ENCODE peak calls at places on chromosomes 2 and 18, in ten cellular contexts. One of them, this sample, is unnamed.

GRCh38 chr2:188293601-188294482 is 2.2 kb downstream of the GULP1 start:
- DNase-seq in AG04450: no peak
- DNase-seq in adrenal gland: peak
- DNase-seq in thoracic aorta: no peak
- DNase-seq in fibroblast of pulmonary artery: peak
- DNase-seq in spleen: no peak
- DNase-seq in GM12865: no peak
- DNase-seq in GM06990: no peak
- DNase-seq in foreskin fibroblast: peak
- DNase-seq in tibial nerve: peak
- DNase-seq in this sample: peak

GRCh38 chr2:171706152-171706803 is 19.0 kb downstream of the DYNC1I2 start:
- DNase-seq in AG04450: no peak
- DNase-seq in adrenal gland: no peak
- DNase-seq in thoracic aorta: no peak
- DNase-seq in fibroblast of pulmonary artery: peak
- DNase-seq in spleen: no peak
- DNase-seq in GM12865: peak
- DNase-seq in GM06990: no peak
- DNase-seq in foreskin fibroblast: peak
- DNase-seq in tibial nerve: no peak
- DNase-seq in this sample: no peak

GRCh38 chr2:97935719-97936161 is 60.0 kb downstream of the TMEM131 start:
- DNase-seq in AG04450: peak
- DNase-seq in adrenal gland: no peak
- DNase-seq in thoracic aorta: no peak
- DNase-seq in fibroblast of pulmonary artery: peak
- DNase-seq in spleen: no peak
- DNase-seq in GM12865: no peak
- DNase-seq in GM06990: no peak
- DNase-seq in foreskin fibroblast: peak
- DNase-seq in tibial nerve: no peak
- DNase-seq in this sample: no peak

GRCh38 chr18:49892148-49892924 is 79.0 kb upstream of the ACAA2 start:
- DNase-seq in AG04450: no peak
- DNase-seq in adrenal gland: no peak
- DNase-seq in thoracic aorta: no peak
- DNase-seq in fibroblast of pulmonary artery: peak
- DNase-seq in spleen: no peak
- DNase-seq in GM12865: no peak
- DNase-seq in GM06990: no peak
- DNase-seq in foreskin fibroblast: peak
- DNase-seq in tibial nerve: no peak
- DNase-seq in this sample: no peak

GRCh38 chr2:27730980-27731691 is 40.4 kb upstream of the MRPL33 start:
- DNase-seq in AG04450: no peak
- DNase-seq in adrenal gland: no peak
- DNase-seq in thoracic aorta: no peak
- DNase-seq in fibroblast of pulmonary artery: no peak
- DNase-seq in spleen: no peak
- DNase-seq in GM12865: no peak
- DNase-seq in GM06990: no peak
- DNase-seq in foreskin fibroblast: no peak
- DNase-seq in tibial nerve: no peak
- DNase-seq in this sample: peak

GRCh38 chr2:220163486-220163885 is 536.1 kb downstream of the SLC4A3 start:
- DNase-seq in AG04450: no peak
- DNase-seq in adrenal gland: no peak
- DNase-seq in thoracic aorta: no peak
- DNase-seq in fibroblast of pulmonary artery: no peak
- DNase-seq in spleen: no peak
- DNase-seq in GM12865: no peak
- DNase-seq in GM06990: no peak
- DNase-seq in foreskin fibroblast: peak
- DNase-seq in tibial nerve: no peak
- DNase-seq in this sample: no peak

GRCh38 chr2:233240897-233241296 is 10.6 kb upstream of the ATG16L1 start:
- DNase-seq in AG04450: no peak
- DNase-seq in adrenal gland: no peak
- DNase-seq in thoracic aorta: no peak
- DNase-seq in fibroblast of pulmonary artery: no peak
- DNase-seq in spleen: no peak
- DNase-seq in GM12865: peak
- DNase-seq in GM06990: peak
- DNase-seq in foreskin fibroblast: no peak
- DNase-seq in tibial nerve: no peak
- DNase-seq in this sample: no peak

GRCh38 chr2:160402997-160403979 is 90.3 kb downstream of the RBMS1 start:
- DNase-seq in AG04450: no peak
- DNase-seq in adrenal gland: no peak
- DNase-seq in thoracic aorta: no peak
- DNase-seq in fibroblast of pulmonary artery: no peak
- DNase-seq in spleen: no peak
- DNase-seq in GM12865: no peak
- DNase-seq in GM06990: no peak
- DNase-seq in foreskin fibroblast: peak
- DNase-seq in tibial nerve: no peak
- DNase-seq in this sample: no peak

GRCh38 chr2:191942114-191943103 is 95.5 kb upstream of the CAVIN2 start:
- DNase-seq in AG04450: peak
- DNase-seq in adrenal gland: no peak
- DNase-seq in thoracic aorta: no peak
- DNase-seq in fibroblast of pulmonary artery: no peak
- DNase-seq in spleen: no peak
- DNase-seq in GM12865: no peak
- DNase-seq in GM06990: no peak
- DNase-seq in foreskin fibroblast: peak
- DNase-seq in tibial nerve: no peak
- DNase-seq in this sample: no peak

GRCh38 chr2:124580263-124580662 is 555.2 kb downstream of the CNTNAP5 start:
- DNase-seq in AG04450: no peak
- DNase-seq in adrenal gland: no peak
- DNase-seq in thoracic aorta: no peak
- DNase-seq in fibroblast of pulmonary artery: no peak
- DNase-seq in spleen: no peak
- DNase-seq in GM12865: no peak
- DNase-seq in GM06990: no peak
- DNase-seq in foreskin fibroblast: no peak
- DNase-seq in tibial nerve: no peak
- DNase-seq in this sample: no peak

GRCh38 chr2:112493048-112493447 is 11.1 kb downstream of the TTL start:
- DNase-seq in AG04450: no peak
- DNase-seq in adrenal gland: no peak
- DNase-seq in thoracic aorta: no peak
- DNase-seq in fibroblast of pulmonary artery: peak
- DNase-seq in spleen: no peak
- DNase-seq in GM12865: no peak
- DNase-seq in GM06990: no peak
- DNase-seq in foreskin fibroblast: peak
- DNase-seq in tibial nerve: no peak
- DNase-seq in this sample: no peak

GRCh38 chr2:99975386-99975785 is 167.0 kb downstream of the AFF3 start:
- DNase-seq in AG04450: peak
- DNase-seq in adrenal gland: no peak
- DNase-seq in thoracic aorta: no peak
- DNase-seq in fibroblast of pulmonary artery: peak
- DNase-seq in spleen: no peak
- DNase-seq in GM12865: no peak
- DNase-seq in GM06990: no peak
- DNase-seq in foreskin fibroblast: peak
- DNase-seq in tibial nerve: no peak
- DNase-seq in this sample: no peak

GRCh38 chr2:54722641-54723299 is 692 bp upstream of the EML6 start:
- DNase-seq in AG04450: no peak
- DNase-seq in adrenal gland: no peak
- DNase-seq in thoracic aorta: no peak
- DNase-seq in fibroblast of pulmonary artery: peak
- DNase-seq in spleen: no peak
- DNase-seq in GM12865: peak
- DNase-seq in GM06990: no peak
- DNase-seq in foreskin fibroblast: peak
- DNase-seq in tibial nerve: no peak
- DNase-seq in this sample: no peak

GRCh38 chr18:78787751-78788150 is 191.9 kb upstream of the SALL3 start:
- DNase-seq in AG04450: no peak
- DNase-seq in adrenal gland: no peak
- DNase-seq in thoracic aorta: no peak
- DNase-seq in fibroblast of pulmonary artery: no peak
- DNase-seq in spleen: peak
- DNase-seq in GM12865: no peak
- DNase-seq in GM06990: no peak
- DNase-seq in foreskin fibroblast: no peak
- DNase-seq in tibial nerve: no peak
- DNase-seq in this sample: no peak

GRCh38 chr2:164873096-164873670 is 31.6 kb upstream of the COBLL1 start:
- DNase-seq in AG04450: no peak
- DNase-seq in adrenal gland: no peak
- DNase-seq in thoracic aorta: no peak
- DNase-seq in fibroblast of pulmonary artery: no peak
- DNase-seq in spleen: no peak
- DNase-seq in GM12865: no peak
- DNase-seq in GM06990: no peak
- DNase-seq in foreskin fibroblast: no peak
- DNase-seq in tibial nerve: no peak
- DNase-seq in this sample: no peak

GRCh38 chr2:67479256-67479655 is 82.1 kb downstream of the ETAA1 start:
- DNase-seq in AG04450: no peak
- DNase-seq in adrenal gland: no peak
- DNase-seq in thoracic aorta: no peak
- DNase-seq in fibroblast of pulmonary artery: peak
- DNase-seq in spleen: no peak
- DNase-seq in GM12865: no peak
- DNase-seq in GM06990: no peak
- DNase-seq in foreskin fibroblast: no peak
- DNase-seq in tibial nerve: no peak
- DNase-seq in this sample: no peak

GRCh38 chr2:67471681-67472080 is 74.5 kb downstream of the ETAA1 start:
- DNase-seq in AG04450: no peak
- DNase-seq in adrenal gland: no peak
- DNase-seq in thoracic aorta: no peak
- DNase-seq in fibroblast of pulmonary artery: no peak
- DNase-seq in spleen: no peak
- DNase-seq in GM12865: no peak
- DNase-seq in GM06990: no peak
- DNase-seq in foreskin fibroblast: no peak
- DNase-seq in tibial nerve: no peak
- DNase-seq in this sample: no peak

GRCh38 chr2:67476808-67477790 is 80.0 kb downstream of the ETAA1 start:
- DNase-seq in AG04450: no peak
- DNase-seq in adrenal gland: peak
- DNase-seq in thoracic aorta: no peak
- DNase-seq in fibroblast of pulmonary artery: peak
- DNase-seq in spleen: no peak
- DNase-seq in GM12865: peak
- DNase-seq in GM06990: no peak
- DNase-seq in foreskin fibroblast: peak
- DNase-seq in tibial nerve: no peak
- DNase-seq in this sample: no peak
- TF ChIP-seq CTCF in AG04450: peak
- TF ChIP-seq CTCF in adrenal gland: peak
- TF ChIP-seq CTCF in thoracic aorta: no peak
- TF ChIP-seq CTCF in fibroblast of pulmonary artery: peak
- TF ChIP-seq CTCF in spleen: no peak
- TF ChIP-seq CTCF in GM12865: peak
- TF ChIP-seq CTCF in GM06990: peak
- TF ChIP-seq CTCF in foreskin fibroblast: peak
- TF ChIP-seq CTCF in tibial nerve: peak
- TF ChIP-seq CTCF in this sample: no peak

GRCh38 chr2:235666240-235666781 is 172.5 kb downstream of the AGAP1 start:
- DNase-seq in AG04450: peak
- DNase-seq in adrenal gland: peak
- DNase-seq in thoracic aorta: no peak
- DNase-seq in fibroblast of pulmonary artery: peak
- DNase-seq in spleen: no peak
- DNase-seq in GM12865: peak
- DNase-seq in GM06990: no peak
- DNase-seq in foreskin fibroblast: peak
- DNase-seq in tibial nerve: peak
- DNase-seq in this sample: no peak

GRCh38 chr2:235668782-235669181 is 174.9 kb downstream of the AGAP1 start:
- DNase-seq in AG04450: no peak
- DNase-seq in adrenal gland: no peak
- DNase-seq in thoracic aorta: no peak
- DNase-seq in fibroblast of pulmonary artery: no peak
- DNase-seq in spleen: no peak
- DNase-seq in GM12865: no peak
- DNase-seq in GM06990: no peak
- DNase-seq in foreskin fibroblast: no peak
- DNase-seq in tibial nerve: no peak
- DNase-seq in this sample: peak

GRCh38 chr2:235669269-235669831 is 175.5 kb downstream of the AGAP1 start:
- DNase-seq in AG04450: no peak
- DNase-seq in adrenal gland: peak
- DNase-seq in thoracic aorta: no peak
- DNase-seq in fibroblast of pulmonary artery: peak
- DNase-seq in spleen: no peak
- DNase-seq in GM12865: peak
- DNase-seq in GM06990: peak
- DNase-seq in foreskin fibroblast: peak
- DNase-seq in tibial nerve: peak
- DNase-seq in this sample: no peak

GRCh38 chr2:235663877-235664276 is 170.0 kb downstream of the AGAP1 start:
- DNase-seq in AG04450: no peak
- DNase-seq in adrenal gland: no peak
- DNase-seq in thoracic aorta: no peak
- DNase-seq in fibroblast of pulmonary artery: no peak
- DNase-seq in spleen: no peak
- DNase-seq in GM12865: no peak
- DNase-seq in GM06990: no peak
- DNase-seq in foreskin fibroblast: no peak
- DNase-seq in tibial nerve: no peak
- DNase-seq in this sample: no peak

GRCh38 chr2:235665656-235666239 is 171.9 kb downstream of the AGAP1 start:
- DNase-seq in AG04450: no peak
- DNase-seq in adrenal gland: peak
- DNase-seq in thoracic aorta: no peak
- DNase-seq in fibroblast of pulmonary artery: no peak
- DNase-seq in spleen: no peak
- DNase-seq in GM12865: no peak
- DNase-seq in GM06990: no peak
- DNase-seq in foreskin fibroblast: peak
- DNase-seq in tibial nerve: no peak
- DNase-seq in this sample: peak
- H3K4me3 ChIP-seq in AG04450: peak
- H3K4me3 ChIP-seq in adrenal gland: no peak
- H3K4me3 ChIP-seq in thoracic aorta: peak
- H3K4me3 ChIP-seq in fibroblast of pulmonary artery: peak
- H3K4me3 ChIP-seq in spleen: peak
- H3K4me3 ChIP-seq in GM12865: no peak
- H3K4me3 ChIP-seq in GM06990: no peak
- H3K4me3 ChIP-seq in foreskin fibroblast: peak
- H3K4me3 ChIP-seq in tibial nerve: peak
- H3K4me3 ChIP-seq in this sample: no peak

GRCh38 chr2:47805850-47806249 is 22.9 kb downstream of the MSH6 start:
- DNase-seq in AG04450: no peak
- DNase-seq in adrenal gland: no peak
- DNase-seq in thoracic aorta: no peak
- DNase-seq in fibroblast of pulmonary artery: no peak
- DNase-seq in spleen: no peak
- DNase-seq in GM12865: no peak
- DNase-seq in GM06990: no peak
- DNase-seq in foreskin fibroblast: no peak
- DNase-seq in tibial nerve: no peak
- DNase-seq in this sample: no peak
- TF ChIP-seq CTCF in AG04450: no peak
- TF ChIP-seq CTCF in adrenal gland: no peak
- TF ChIP-seq CTCF in thoracic aorta: no peak
- TF ChIP-seq CTCF in fibroblast of pulmonary artery: no peak
- TF ChIP-seq CTCF in spleen: no peak
- TF ChIP-seq CTCF in GM12865: no peak
- TF ChIP-seq CTCF in GM06990: no peak
- TF ChIP-seq CTCF in foreskin fibroblast: no peak
- TF ChIP-seq CTCF in tibial nerve: no peak
- TF ChIP-seq CTCF in this sample: no peak

GRCh38 chr2:161417428-161418274 is 1.6 kb downstream of the TBR1 start:
- DNase-seq in AG04450: no peak
- DNase-seq in adrenal gland: no peak
- DNase-seq in thoracic aorta: no peak
- DNase-seq in fibroblast of pulmonary artery: no peak
- DNase-seq in spleen: no peak
- DNase-seq in GM12865: no peak
- DNase-seq in GM06990: no peak
- DNase-seq in foreskin fibroblast: no peak
- DNase-seq in tibial nerve: no peak
- DNase-seq in this sample: no peak
- H3K4me3 ChIP-seq in AG04450: no peak
- H3K4me3 ChIP-seq in adrenal gland: no peak
- H3K4me3 ChIP-seq in thoracic aorta: no peak
- H3K4me3 ChIP-seq in fibroblast of pulmonary artery: no peak
- H3K4me3 ChIP-seq in spleen: peak
- H3K4me3 ChIP-seq in GM12865: no peak
- H3K4me3 ChIP-seq in GM06990: no peak
- H3K4me3 ChIP-seq in foreskin fibroblast: no peak
- H3K4me3 ChIP-seq in tibial nerve: no peak
- H3K4me3 ChIP-seq in this sample: no peak

This sample was measured in lower leg skin.